ENCODE peak calls at places on chromosomes 4 and X, in eight cellular contexts. R is fibroblast of lung, C is GM23338, Z is gastrocnemius medialis, I is tibial nerve, F is dorsolateral prefrontal cortex, W is trophoblast cell, S is HCT116. G is an unnamed sample.
A peak's percentile ranks its signal among the peaks of the same experiment; 100 is the strongest.

GRCh38 chr4:112813790-112814189 is 176.8 kb downstream of the LARP7 start:
- DNase-seq in W (no peak), Z (no peak), I (no peak), F (no peak), R (peak; percentile 69), C (no peak), S (no peak), G (no peak)

GRCh38 chrX:44876767-44877166 is 3.8 kb downstream of the KDM6A start:
- DNase-seq in C (no peak), S (no peak), R (no peak), F (no peak), I (no peak), Z (no peak), W (no peak), G (no peak)

GRCh38 chr4:176435891-176436499 is 116.2 kb downstream of the SPCS3 start:
- DNase-seq in Z (no peak), F (no peak), I (no peak), S (no peak), W (no peak), C (no peak), R (peak; percentile 51), G (no peak)

GRCh38 chr4:138307319-138307718 is 65.2 kb upstream of the SLC7A11 start:
- DNase-seq in C (no peak), W (no peak), R (no peak), F (no peak), S (no peak), I (no peak), Z (no peak), G (no peak)

GRCh38 chr4:140151700-140152014 is 2.3 kb downstream of the MAML3 start:
- DNase-seq in S (peak; percentile 75), C (peak; percentile 95), R (peak; percentile 87), Z (peak; percentile 61), W (peak; percentile 91), F (peak; percentile 51), I (peak; percentile 76), G (no peak)

GRCh38 chr4:8731364-8731763 is 138.8 kb downstream of the CPZ start:
- DNase-seq in R (no peak), F (peak; percentile 10), S (no peak), I (no peak), W (no peak), Z (no peak), C (no peak), G (no peak)

GRCh38 chrX:13911581-13911980 is 94.7 kb upstream of the GPM6B start:
- DNase-seq in Z (no peak), R (peak; percentile 68), C (no peak), S (no peak), I (no peak), W (no peak), F (no peak), G (no peak)

GRCh38 chr4:2451036-2451520 is 17.8 kb upstream of the RNF4 start:
- DNase-seq in C (no peak), W (no peak), R (no peak), S (no peak), F (no peak), I (no peak), Z (no peak), G (no peak)

GRCh38 chr4:40316782-40317635 is 18.1 kb upstream of the CHRNA9 start:
- DNase-seq in R (peak; percentile 97), S (peak; percentile 80), W (peak; percentile 72), Z (no peak), I (peak; percentile 42), C (peak; percentile 93), F (no peak), G (no peak)

GRCh38 chr4:170058745-170059144 is 31.0 kb downstream of the AADAT start:
- DNase-seq in I (no peak), C (no peak), Z (no peak), R (no peak), F (no peak), W (no peak), S (no peak), G (no peak)

GRCh38 chr4:42454755-42455154 is 57.5 kb downstream of the SHISA3 start:
- DNase-seq in W (no peak), C (no peak), Z (no peak), R (no peak), F (no peak), S (no peak), I (no peak), G (peak; percentile 10)

GRCh38 chr4:8555716-8556115 is 24.5 kb upstream of the GPR78 start:
- DNase-seq in F (no peak), W (no peak), C (no peak), R (no peak), Z (no peak), I (no peak), S (no peak), G (no peak)

GRCh38 chrX:118189628-118190027 is 73.0 kb upstream of the KLHL13 start:
- DNase-seq in F (no peak), R (no peak), S (no peak), I (no peak), Z (no peak), W (no peak), C (peak; percentile 11), G (no peak)

GRCh38 chrX:48278958-48279357 is 23.8 kb downstream of the SSX1 start:
- DNase-seq in Z (peak; percentile 65), R (no peak), I (peak; percentile 63), S (peak; percentile 4), C (peak; percentile 23), W (no peak), F (no peak), G (no peak)

GRCh38 chrX:136185409-136186022 is 38.2 kb downstream of the FHL1 start:
- DNase-seq in C (no peak), R (peak; percentile 63), S (peak; percentile 2), F (no peak), I (no peak), Z (peak; percentile 67), W (no peak), G (no peak)

GRCh38 chr4:17366496-17366895 is 145.4 kb downstream of the QDPR start:
- DNase-seq in Z (no peak), C (no peak), W (no peak), I (peak; percentile 12), R (peak; percentile 8), S (no peak), F (no peak), G (no peak)

GRCh38 chrX:130402211-130402684 is 461 bp downstream of the RBMX2 start:
- DNase-seq in Z (no peak), R (no peak), I (no peak), F (no peak), C (no peak), W (no peak), S (no peak), G (no peak)

GRCh38 chrX:143994206-143994605 is 110.3 kb downstream of the UBE2NL start:
- DNase-seq in R (no peak), F (no peak), C (no peak), W (no peak), I (no peak), Z (no peak), S (no peak), G (peak; percentile 3)

GRCh38 chrX:48474581-48474980 is 1.4 kb upstream of the FTSJ1 start:
- DNase-seq in W (no peak), Z (no peak), S (no peak), I (no peak), F (no peak), R (no peak), C (no peak), G (no peak)

GRCh38 chrX:134435894-134436293 is 24.1 kb upstream of the HPRT1 start:
- DNase-seq in I (no peak), W (peak; percentile 16), C (no peak), R (no peak), Z (no peak), S (no peak), F (no peak), G (no peak)

GRCh38 chr4:102139132-102139573 is 206.1 kb downstream of the SLC39A8 start:
- DNase-seq in Z (no peak), F (no peak), C (no peak), R (no peak), W (no peak), I (no peak), S (peak; percentile 23), G (peak; percentile 46)

GRCh38 chr4:70183168-70183939 is 12.2 kb upstream of the ODAM start:
- DNase-seq in S (peak; percentile 65), R (peak; percentile 79), Z (no peak), W (no peak), C (peak; percentile 83), I (no peak), F (no peak), G (no peak)

GRCh38 chr4:133186210-133186609 is 37.1 kb downstream of the PCDH10 start:
- DNase-seq in I (no peak), Z (no peak), F (no peak), R (no peak), S (no peak), W (no peak), C (no peak), G (no peak)
- H3K27ac ChIP-seq in I (no peak overlapping the region), Z (no peak overlapping the region), F (no peak overlapping the region), R (no peak overlapping the region), S (no peak overlapping the region), W (no peak overlapping the region), C (no peak overlapping the region), G (peak overlapping the region; percentile 5)

DNA sequence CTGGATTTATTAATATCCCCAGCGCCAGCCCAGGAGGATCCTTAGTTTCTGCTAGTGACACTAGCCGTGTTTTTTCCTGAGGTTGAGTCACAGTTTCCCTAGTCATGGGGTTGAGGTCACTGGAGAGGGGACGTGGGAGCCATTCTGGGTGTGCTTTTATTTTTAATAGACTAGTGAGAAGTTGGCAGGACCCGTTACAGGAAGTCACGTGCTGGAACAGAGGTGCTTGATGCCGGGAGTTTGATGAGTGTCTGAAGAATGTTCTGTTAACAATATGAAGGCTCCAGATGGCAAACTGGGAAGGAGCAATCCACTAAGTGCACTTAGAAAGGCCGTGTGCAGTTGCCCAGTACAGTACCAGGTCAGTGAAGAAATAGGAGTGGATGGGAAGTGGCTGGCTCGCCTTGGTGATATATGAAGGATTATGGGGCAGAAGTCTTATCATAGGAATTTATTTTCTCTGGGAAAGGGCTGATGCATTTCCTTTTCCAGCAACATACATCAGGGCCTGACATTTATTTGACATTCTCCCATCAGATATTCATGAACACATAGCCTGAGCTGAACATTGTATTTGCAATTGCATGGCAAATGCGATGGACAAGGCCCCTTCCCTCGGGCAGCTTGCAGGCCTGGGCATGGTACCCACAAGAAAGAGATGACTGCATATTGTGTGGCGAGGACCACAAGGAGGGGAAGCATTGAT is 291.8 kb downstream of the FBXW7 start:
- DNase-seq in F (no peak), I (peak; percentile 34), S (no peak), Z (peak; percentile 20), R (peak; percentile 2), W (no peak), C (no peak), G (no peak)
- H3K27ac ChIP-seq in F (no peak overlapping the region), I (peak overlapping the region; percentile 15), S (no peak overlapping the region), Z (peak overlapping the region; percentile 35), R (no peak overlapping the region), W (no peak overlapping the region), C (no peak overlapping the region), G (no peak overlapping the region)

GRCh38 chr4:27218013-27218412 is 357.4 kb downstream of the STIM2 start:
- DNase-seq in Z (no peak), S (no peak), F (no peak), W (no peak), I (no peak), C (no peak), R (no peak), G (peak; percentile 46)
- H3K27ac ChIP-seq in Z (no peak overlapping the region), S (no peak overlapping the region), F (no peak overlapping the region), W (no peak overlapping the region), I (no peak overlapping the region), C (no peak overlapping the region), R (peak overlapping the region; percentile 34), G (peak overlapping the region; percentile 94)

DNA sequence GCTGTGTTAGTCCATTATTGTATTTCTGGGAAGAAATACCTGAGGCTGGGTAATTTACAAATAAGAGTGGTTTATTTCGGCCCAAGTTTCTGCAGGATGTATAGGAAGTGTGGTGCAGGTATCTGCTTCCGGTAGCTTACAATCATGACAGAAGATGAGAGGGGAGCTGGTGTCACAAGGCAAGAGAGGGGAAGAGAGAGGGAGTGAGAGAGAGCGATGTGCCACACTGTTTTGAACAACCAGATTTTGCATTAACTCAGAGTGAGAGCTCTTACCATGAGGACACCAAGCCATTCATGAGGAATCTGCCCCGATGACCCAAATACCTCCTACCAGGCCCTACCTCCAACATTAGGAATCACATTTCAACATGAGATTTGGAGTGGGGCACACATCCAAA is 627.6 kb upstream of the FRG1 start:
- DNase-seq in I (no peak), C (no peak), F (no peak), R (no peak), S (no peak), Z (no peak), W (no peak), G (no peak)
- H3K27ac ChIP-seq in I (no peak overlapping the region), C (no peak overlapping the region), F (no peak overlapping the region), R (no peak overlapping the region), S (no peak overlapping the region), Z (no peak overlapping the region), W (no peak overlapping the region), G (no peak overlapping the region)